ENCODE peak calls at places on chromosomes 1 and 21, in four cellular contexts. U is psoas muscle; W is CD8-positive, alpha-beta memory T cell; R is fibroblast of pulmonary artery. N is an unnamed sample.

GRCh38 chr1:117312453-117313138 is 54.7 kb upstream of the MAN1A2 start:
- DNase-seq in W (no peak), R (peak), U (no peak), N (no peak)

GRCh38 chr1:60510162-60510561 is 436.6 kb upstream of the C1orf87 start:
- DNase-seq in W (no peak), U (no peak), R (peak), N (no peak)

GRCh38 chr1:194374649-194375048 is 1188.2 kb upstream of the B3GALT2 start:
- DNase-seq in W (no peak), U (no peak), R (no peak), N (no peak)

GRCh38 chr1:20143734-20144565 is 4.8 kb downstream of the PLA2G2F start:
- DNase-seq in U (no peak), R (no peak), W (no peak), N (no peak)

GRCh38 chr1:70112838-70113237 is 92.5 kb downstream of the LRRC40 start:
- DNase-seq in W (no peak), U (no peak), R (no peak), N (no peak)

GRCh38 chr1:225462429-225462713 is 34.5 kb upstream of the LBR start:
- DNase-seq in U (no peak), W (no peak), R (no peak), N (no peak)

GRCh38 chr1:25699501-25700089 is 83.0 kb downstream of the MAN1C1 start:
- DNase-seq in U (peak), W (no peak), R (no peak), N (no peak)

GRCh38 chr21:34986561-34987533 is 62.3 kb downstream of the RUNX1 start:
- DNase-seq in W (peak), R (peak), U (no peak), N (no peak)

GRCh38 chr1:55402117-55402516 is 187.0 kb upstream of the USP24 start:
- DNase-seq in W (no peak), U (no peak), R (peak), N (no peak)

GRCh38 chr1:109891930-109892329 is 18.7 kb upstream of the CSF1 start:
- DNase-seq in W (no peak), U (peak), R (no peak), N (no peak)
- H3K4me3 ChIP-seq in W (no peak), U (no peak), R (no peak), N (no peak)

GRCh38 chr1:56575865-56576264 is 3.5 kb downstream of the PLPP3 start:
- DNase-seq in U (no peak), W (no peak), R (no peak), N (no peak)
- H3K4me3 ChIP-seq in U (peak), W (no peak), R (peak), N (peak)

GRCh38 chr1:1432566-1432950 is 2.9 kb upstream of the VWA1 start:
- DNase-seq in W (no peak), U (no peak), R (no peak), N (no peak)
- H3K4me3 ChIP-seq in W (no peak), U (peak), R (no peak), N (peak)

DNA sequence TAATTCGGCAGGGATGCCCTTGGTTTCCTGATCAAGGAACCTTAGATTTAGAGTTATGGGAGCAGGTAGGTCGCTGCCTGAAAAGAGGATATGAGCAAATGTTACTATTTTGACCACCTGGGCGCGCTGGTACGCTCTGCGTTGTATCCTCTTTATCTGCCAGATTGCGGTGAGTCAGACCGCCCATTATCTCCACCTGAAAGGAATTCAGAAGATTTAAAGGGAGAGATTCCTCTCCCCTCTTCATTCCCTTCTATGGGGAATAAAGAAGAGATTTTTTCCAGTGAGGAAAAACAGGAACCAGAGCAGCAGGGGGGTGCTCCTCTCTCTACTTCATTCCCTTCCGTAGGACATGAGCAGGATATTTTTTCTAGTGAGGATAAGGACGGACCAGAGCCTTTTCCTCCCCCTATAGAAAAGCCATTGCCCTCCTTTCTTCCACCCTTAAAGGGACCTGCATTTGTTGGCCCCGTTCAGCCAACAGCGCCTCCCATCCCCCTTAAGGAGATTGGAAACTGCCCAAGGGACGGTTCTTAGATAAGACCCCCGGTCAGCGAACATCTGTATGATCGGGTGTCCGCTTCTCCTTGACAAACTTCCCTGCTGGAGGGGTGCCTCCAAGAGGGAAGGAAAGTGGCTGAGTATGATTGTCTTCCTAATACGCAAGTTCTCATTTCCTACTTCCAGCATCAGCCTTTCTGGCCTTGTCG is 34.1 kb downstream of the CLCA1 start:
- DNase-seq in U (no peak), W (no peak), R (peak), N (no peak)
- H3K4me3 ChIP-seq in U (peak), W (peak), R (peak), N (peak)

N was measured in right atrium auricular region.